ENCODE peak calls at places on chromosomes 11 and 22, in four cellular contexts. C is A549, K is K562, J is HepG2. M is an unnamed sample.

GRCh38 chr22:39800790-39801540 is 92.6 kb downstream of the ENTHD1 start:
- DNase-seq in J (no peak), C (no peak), K (peak), M (no peak)

GRCh38 chr11:94140154-94140655 is 11.6 kb downstream of the PANX1 start:
- DNase-seq in J (no peak), C (no peak), K (no peak), M (no peak)

GRCh38 chr22:24894998-24895397 is 51.5 kb downstream of the LHFPL7 start:
- DNase-seq in J (peak), C (peak), K (no peak), M (peak)

GRCh38 chr11:7543302-7543701 is 29.5 kb downstream of the PPFIBP2 start:
- DNase-seq in J (no peak), K (no peak), C (no peak), M (no peak)

GRCh38 chr22:32204856-32205722 is at the start of gene RFPL2:
- DNase-seq in K (no peak), J (peak), C (peak), M (peak)

GRCh38 chr11:124898711-124899110 is 1.0 kb upstream of the ROBO4 start:
- DNase-seq in K (no peak), J (peak), C (no peak), M (no peak)

GRCh38 chr11:12287009-12287373 is 90.4 kb upstream of the PARVA start:
- DNase-seq in J (peak), K (peak), C (peak), M (no peak)

GRCh38 chr11:14819596-14819995 is 72.4 kb downstream of the CYP2R1 start:
- DNase-seq in K (no peak), J (no peak), C (no peak), M (no peak)

GRCh38 chr11:77747381-77747969 is 73.0 kb downstream of the RSF1 start:
- DNase-seq in J (no peak), K (no peak), C (no peak), M (no peak)

GRCh38 chr11:69013009-69013951 is at the start of gene MRGPRF:
- DNase-seq in J (no peak), C (peak), K (no peak), M (peak)

GRCh38 chr11:4495487-4495886 is 13.0 kb downstream of the OR52K1 start:
- DNase-seq in J (no peak), K (no peak), C (no peak), M (no peak)

DNA sequence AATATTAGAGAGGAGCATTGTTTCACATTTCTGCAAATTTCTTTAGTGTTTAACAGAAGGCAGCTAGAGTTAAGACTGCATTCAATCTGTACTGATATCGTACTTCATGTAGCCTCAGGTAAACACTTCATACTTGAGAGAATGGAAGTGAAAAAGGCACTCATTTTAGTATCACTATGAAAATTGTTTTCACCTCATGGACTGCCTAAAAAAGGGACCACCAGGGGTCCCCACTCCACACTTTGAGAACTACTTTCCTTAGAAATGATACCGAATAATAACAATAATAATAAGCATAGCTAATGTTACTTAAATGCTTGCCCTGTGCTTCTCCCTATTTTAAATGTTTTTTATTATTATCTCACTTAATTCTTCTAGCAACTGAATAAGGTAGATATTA is 95.1 kb downstream of the BLID start:
- DNase-seq in J (no peak), C (no peak), K (no peak), M (no peak)
- TF ChIP-seq NR3C1 in J (no peak), C (no peak), K (no peak), M (no peak)

GRCh38 chr11:76074178-76075112 is 131.9 kb downstream of the WNT11 start:
- DNase-seq in J (no peak), K (peak), C (no peak), M (no peak)

GRCh38 chr11:76075699-76076098 is 130.6 kb downstream of the WNT11 start:
- DNase-seq in K (no peak), J (no peak), C (no peak), M (no peak)

GRCh38 chr11:76073716-76074115 is 132.6 kb downstream of the WNT11 start:
- DNase-seq in J (no peak), K (no peak), C (no peak), M (no peak)

GRCh38 chr11:76076749-76077148 is 129.6 kb downstream of the WNT11 start:
- DNase-seq in C (no peak), J (no peak), K (no peak), M (no peak)

GRCh38 chr11:76077575-76078150 is 128.6 kb downstream of the WNT11 start:
- DNase-seq in C (no peak), J (no peak), K (no peak), M (no peak)
- TF ChIP-seq NR3C1 in C (no peak), J (no peak), K (no peak), M (no peak)

DNA sequence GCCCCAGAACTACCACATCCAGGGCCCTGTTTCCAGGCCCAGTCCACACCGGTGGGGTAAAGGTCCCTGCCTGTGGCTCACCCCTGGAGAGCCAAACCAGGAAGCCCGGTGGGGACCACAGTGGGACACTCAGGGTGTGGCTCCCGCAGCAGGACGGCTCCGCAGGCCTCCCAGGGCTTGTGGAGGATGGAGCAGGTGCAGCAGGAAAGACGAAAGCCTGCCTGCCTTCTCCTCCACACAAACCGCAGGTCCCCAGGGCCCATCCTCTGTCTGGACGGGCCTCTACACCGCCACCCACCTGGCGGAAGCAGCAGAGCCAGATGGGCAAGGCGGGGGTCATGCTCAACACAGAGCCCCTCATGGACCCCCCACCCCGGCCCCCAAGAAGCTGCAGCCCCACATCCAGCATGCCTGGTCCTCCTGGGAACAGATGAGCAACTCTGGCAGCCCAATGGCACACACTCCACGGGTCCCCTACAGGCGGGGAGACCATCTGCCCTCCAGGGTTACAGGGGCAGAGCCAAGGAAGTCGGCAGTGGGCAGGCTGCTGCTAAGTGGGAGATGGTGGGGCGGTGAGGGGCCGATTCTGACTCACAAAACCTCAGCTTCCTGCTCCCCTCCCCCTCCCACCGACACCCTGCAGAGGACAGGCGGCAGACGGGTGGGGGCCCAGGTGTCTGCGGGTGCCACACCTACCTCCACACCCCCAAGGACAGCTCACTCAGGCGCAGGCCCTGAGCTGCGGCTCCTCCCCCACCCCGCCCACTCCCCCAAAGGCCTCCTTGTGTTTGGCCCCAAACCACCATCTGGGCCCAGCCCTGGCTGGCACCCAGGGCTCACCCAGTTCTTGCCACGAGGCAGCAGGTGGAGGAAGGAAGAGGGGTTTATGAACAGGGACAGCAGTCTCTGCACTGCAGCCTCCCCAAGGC is 5.2 kb downstream of the SBF1 start:
- DNase-seq in J (no peak), C (no peak), K (peak), M (peak)
- TF ChIP-seq NR3C1 in J (no peak), C (no peak), K (no peak), M (no peak)

GRCh38 chr11:10109836-10110235 is 184.2 kb downstream of the SBF2 start:
- DNase-seq in K (no peak), J (no peak), C (no peak), M (no peak)
- TF ChIP-seq NR3C1 in K (no peak), J (no peak), C (no peak), M (no peak)

GRCh38 chr22:42785706-42786499 is 65.2 kb upstream of the A4GALT start:
- DNase-seq in K (no peak), C (no peak), J (no peak), M (no peak)

GRCh38 chr22:42777126-42777525 is 56.5 kb upstream of the A4GALT start:
- DNase-seq in C (no peak), J (no peak), K (no peak), M (no peak)

GRCh38 chr22:42780070-42780540 is 59.4 kb upstream of the A4GALT start:
- DNase-seq in J (peak), C (peak), K (peak), M (peak)
- TF ChIP-seq NR3C1 in J (no peak), C (no peak), K (no peak), M (no peak)

DNA sequence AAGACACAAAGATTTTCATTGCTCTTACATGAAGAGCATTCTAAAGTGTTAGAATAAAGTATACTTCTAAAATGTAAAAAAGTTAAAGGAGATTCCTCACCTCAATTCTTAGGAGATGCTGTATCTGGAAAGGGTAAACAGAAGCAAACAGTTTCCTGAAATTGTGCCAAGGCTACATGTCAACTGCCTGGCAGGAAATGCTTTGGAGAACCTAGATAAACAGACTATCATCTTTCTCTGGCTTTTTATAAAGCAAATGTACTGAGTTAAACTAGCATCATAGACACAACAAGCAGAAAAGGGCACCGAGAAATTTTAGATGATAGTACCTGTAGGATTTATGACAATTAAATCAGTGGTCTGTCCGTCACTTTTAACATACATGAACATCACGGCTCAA is 24.7 kb upstream of the AKIP1 start:
- DNase-seq in J (no peak), C (no peak), K (no peak), M (no peak)
- TF ChIP-seq NR3C1 in J (no peak), C (no peak), K (no peak), M (no peak)

DNA sequence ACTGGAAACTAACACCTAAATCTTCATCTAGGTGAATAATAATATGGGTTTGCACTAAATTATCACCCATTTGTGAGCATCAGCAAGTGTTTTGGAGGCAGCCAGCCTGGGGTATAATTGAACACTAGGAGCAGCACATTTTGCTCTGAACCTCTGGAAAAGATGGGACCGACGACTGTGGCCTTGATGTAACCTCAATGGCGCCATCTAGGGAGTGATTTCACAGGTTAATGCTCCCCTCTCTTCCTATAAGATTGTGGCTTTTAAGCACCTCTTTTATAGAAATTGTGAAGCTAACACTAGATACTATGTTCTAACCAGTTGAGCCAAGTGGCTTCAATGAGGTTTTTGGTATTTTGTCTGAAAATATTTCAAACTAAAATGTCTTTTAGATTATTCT is 203.7 kb downstream of the NELL1 start:
- DNase-seq in J (peak), C (peak), K (peak), M (peak)
- TF ChIP-seq NR3C1 in J (no peak), C (no peak), K (no peak), M (no peak)

DNA sequence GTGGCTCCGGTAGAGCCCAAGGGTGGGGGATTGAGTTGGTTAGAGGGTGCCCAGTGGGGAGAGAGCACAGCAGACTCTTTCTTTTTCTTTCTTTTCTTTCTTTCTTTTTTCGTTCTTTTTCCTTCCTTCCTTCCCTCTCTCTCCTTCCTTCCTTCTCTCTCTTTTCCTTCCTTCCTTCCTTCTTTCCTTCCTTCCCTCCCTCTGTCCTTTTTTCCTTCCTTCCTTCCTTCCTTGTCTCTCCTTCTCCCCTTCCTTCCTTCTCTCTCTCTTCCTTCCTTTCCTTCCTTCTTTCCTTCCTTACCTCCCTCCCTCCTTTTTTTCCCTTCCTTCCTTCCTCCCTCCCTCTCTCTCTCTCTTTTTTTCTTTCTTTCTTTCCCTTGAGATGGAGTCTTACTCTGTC is 4.8 kb upstream of the ALX4 start:
- DNase-seq in C (no peak), K (no peak), J (no peak), M (no peak)
- TF ChIP-seq NR3C1 in C (no peak), K (no peak), J (no peak), M (no peak)

DNA sequence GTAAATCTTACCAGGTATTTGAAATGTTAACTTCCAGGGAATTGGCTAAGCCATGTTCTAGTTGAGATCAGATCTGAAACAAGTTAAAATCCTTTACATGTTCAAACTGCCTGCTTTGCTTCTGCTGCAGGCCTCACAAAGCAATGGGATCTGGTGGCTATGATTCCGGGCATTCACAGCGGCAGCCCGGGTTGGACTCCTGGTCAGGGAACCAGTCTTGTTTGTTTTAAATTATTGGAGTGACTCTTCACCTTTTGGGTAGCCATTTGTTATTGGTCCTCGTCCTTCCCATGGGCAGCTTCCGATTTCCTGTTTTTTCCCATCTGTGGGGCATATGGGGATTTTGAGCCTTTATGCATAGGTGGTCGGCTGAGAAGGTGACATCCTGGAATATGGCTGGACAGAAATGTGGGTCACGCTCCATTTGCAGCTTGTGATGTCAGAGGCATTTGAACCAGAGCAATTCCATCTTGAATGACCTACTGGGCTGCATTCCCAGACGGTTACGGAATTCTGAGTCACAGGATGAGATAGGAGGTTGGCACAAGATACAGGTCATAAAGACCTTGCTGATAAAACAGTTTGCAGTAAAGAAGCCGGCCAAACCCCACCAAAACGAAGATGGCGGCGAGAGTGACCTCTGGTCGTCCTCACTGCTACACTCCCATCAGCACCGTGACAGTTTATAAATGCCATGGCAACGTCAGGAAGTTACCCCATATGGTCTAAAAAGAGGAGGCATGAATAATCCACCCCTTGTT is 20.1 kb upstream of the GSTP1 start:
- DNase-seq in C (no peak), J (no peak), K (no peak), M (no peak)
- TF ChIP-seq NR3C1 in C (no peak), J (no peak), K (no peak), M (no peak)

DNA sequence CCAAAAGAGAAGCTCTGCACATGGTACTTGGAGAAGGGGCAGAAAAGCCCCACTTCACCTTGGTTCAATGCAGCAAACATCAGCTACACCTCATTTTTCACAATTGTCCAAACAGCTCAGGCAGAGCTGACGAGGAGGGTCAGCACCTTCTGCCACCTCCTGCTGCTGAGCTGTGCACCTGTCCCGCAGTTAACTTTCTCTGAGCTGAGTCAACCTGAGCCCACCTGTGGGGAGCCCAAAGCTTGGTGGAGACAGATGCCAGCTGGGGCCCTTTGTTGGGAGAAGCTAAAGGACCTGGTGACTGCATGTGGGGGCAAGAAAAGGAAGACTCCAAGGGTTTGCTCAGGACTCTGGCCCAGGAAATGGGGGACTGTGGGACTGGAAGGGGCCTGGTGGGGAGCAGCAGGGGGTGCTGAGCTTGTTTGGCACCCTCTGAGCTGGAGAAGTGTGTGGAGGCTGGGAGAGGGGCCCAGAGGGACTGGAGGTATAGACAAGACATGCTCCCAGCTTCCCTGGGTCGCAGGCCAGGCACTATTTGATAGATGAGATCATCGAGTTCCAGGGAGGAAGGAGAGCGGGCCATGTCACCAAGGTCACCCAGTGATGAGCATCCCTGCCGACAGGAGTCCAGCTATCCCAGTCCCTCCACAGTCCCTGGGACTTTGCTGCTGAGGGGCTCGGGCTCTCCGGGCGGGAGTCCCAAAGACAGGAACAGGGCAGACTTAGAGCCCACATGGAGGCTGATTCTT is 53.5 kb downstream of the KCNJ4 start:
- DNase-seq in K (no peak), C (no peak), J (peak), M (no peak)
- TF ChIP-seq NR3C1 in K (no peak), C (no peak), J (no peak), M (no peak)